ENCODE peak calls at places on chromosome 16, in six cellular contexts. Y is mammary epithelial cell, M is K562, F is fibroblast of lung, X is H1, J is HCT116. D is an unnamed sample.

GRCh38 chr16:49756971-49757743 is 98.8 kb downstream of the ZNF423 start:
- DNase-seq in F (no peak), X (no peak), M (no peak), Y (no peak), J (no peak), D (no peak)

GRCh38 chr16:17831330-17831729 is 360.6 kb upstream of the XYLT1 start:
- DNase-seq in F (no peak), M (no peak), Y (no peak), J (no peak), X (no peak), D (no peak)

GRCh38 chr16:46974352-46974751 is 878 bp upstream of the DNAJA2 start:
- DNase-seq in J (no peak), F (peak), M (peak), X (no peak), Y (no peak), D (no peak)

GRCh38 chr16:86026136-86026905 is 127.4 kb downstream of the IRF8 start:
- DNase-seq in Y (no peak), F (no peak), J (no peak), M (no peak), X (no peak), D (no peak)

GRCh38 chr16:17784073-17784472 is 313.3 kb upstream of the XYLT1 start:
- DNase-seq in M (peak), F (peak), X (no peak), Y (peak), J (no peak), D (no peak)

GRCh38 chr16:17358846-17359245 is 111.9 kb downstream of the XYLT1 start:
- DNase-seq in X (no peak), F (no peak), Y (no peak), J (no peak), M (no peak), D (no peak)

GRCh38 chr16:29315916-29316517 is 90.5 kb downstream of the NPIPB11 start:
- DNase-seq in Y (no peak), M (peak), F (no peak), J (no peak), X (no peak), D (no peak)

GRCh38 chr16:88569614-88569984 is 604 bp upstream of the ZC3H18 start:
- DNase-seq in J (no peak), Y (no peak), F (no peak), M (peak), X (no peak), D (no peak)

GRCh38 chr16:20884240-20884556 is 16.0 kb downstream of the DCUN1D3 start:
- DNase-seq in J (no peak), Y (no peak), X (no peak), M (no peak), F (peak), D (no peak)

GRCh38 chr16:87723224-87723619 is 42.6 kb downstream of the KLHDC4 start:
- DNase-seq in X (no peak), F (peak), M (peak), Y (peak), J (no peak), D (no peak)

DNA sequence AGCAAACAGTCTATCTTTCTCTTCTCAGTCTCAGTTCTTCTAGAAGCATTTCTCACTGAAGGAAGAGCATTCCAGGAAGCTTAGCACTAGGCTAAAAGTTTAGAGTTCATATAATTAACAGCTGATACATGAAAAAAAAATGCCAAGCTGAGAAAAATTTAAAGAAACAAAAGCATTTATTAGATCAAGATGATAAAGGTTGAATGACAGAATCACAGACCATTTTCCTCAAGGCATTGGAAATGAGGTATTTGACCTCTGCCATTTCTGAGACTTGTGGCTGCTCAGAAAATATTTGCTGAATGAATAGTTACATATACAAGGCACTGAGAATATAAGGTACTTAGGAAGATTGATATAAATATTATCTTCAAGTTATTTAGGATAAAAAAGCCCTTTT is 901.6 kb upstream of the GOT2 start:
- DNase-seq in X (no peak), J (no peak), M (no peak), F (no peak), Y (peak), D (no peak)
- H3K9ac ChIP-seq in X (no peak), J (no peak), M (no peak), F (no peak), Y (no peak), D (no peak)

GRCh38 chr16:10080031-10080772 is 102.0 kb downstream of the GRIN2A start:
- DNase-seq in F (no peak), X (no peak), J (peak), M (peak), Y (peak), D (peak)
- TF ChIP-seq EZH2 in F (no peak), X (no peak), J (no peak), M (no peak), Y (no peak), D (no peak)

DNA sequence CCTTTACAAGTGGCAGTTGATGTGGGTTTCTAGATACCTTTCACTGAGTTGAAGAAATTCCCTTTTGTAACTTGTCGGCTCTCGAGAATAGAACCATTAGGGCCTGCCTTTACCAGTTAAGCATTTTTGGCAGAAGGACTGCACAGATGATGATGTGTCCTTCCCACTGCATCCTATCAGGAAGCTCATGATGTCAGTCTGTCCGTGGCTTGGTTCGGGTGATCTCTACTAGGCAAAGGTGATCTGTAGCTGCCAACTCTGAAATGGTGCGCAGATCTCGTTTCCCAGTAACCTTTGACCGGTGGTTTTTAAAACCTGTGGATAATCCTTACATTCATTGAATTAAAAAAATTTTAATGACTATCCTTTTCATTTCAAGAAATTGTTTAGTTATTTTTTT is 49.7 kb downstream of the ZNRF1 start:
- DNase-seq in J (no peak), M (no peak), F (no peak), Y (no peak), X (no peak), D (no peak)
- H3K27ac ChIP-seq in J (no peak), M (peak), F (no peak), Y (no peak), X (no peak), D (no peak)

DNA sequence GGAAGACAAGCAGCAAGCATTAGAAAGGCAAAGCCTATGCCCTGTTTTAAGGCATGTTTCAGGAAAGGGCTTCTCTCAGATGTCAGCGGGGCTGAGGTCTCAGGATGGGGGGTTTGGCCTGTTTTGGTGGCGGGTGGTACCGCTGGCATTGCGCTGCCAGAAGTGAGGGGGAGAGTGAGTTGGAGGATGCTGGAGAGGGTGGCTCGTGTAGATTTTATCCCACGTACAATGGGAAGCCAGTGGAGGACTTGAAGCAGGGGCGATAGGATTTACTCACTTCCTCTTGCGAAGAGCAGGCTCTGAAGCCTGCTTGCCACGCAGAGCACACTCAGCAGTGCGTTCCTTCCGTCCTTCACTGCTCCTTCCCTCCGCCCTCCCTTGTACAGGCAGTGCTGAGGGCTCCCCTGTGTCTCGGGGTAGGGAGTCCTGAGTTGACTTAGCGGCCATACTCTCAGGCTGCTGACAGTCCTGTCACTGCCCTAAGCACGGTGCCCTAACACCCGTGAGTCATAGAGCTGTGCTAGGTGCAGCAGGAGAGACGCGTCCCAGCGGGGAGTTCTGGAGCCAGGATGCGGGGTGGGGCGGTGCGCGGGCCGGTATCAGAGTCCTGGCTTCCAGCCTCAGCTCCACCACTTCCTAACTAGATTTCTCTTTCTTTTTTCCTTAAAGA is 113.1 kb downstream of the SNX29 start:
- DNase-seq in Y (no peak), F (peak), M (peak), X (no peak), J (peak), D (no peak)
- H3K9ac ChIP-seq in Y (no peak), F (no peak), M (peak), X (no peak), J (no peak), D (peak)

GRCh38 chr16:55656695-55657092 is 906 bp downstream of the SLC6A2 start:
- DNase-seq in X (peak), Y (no peak), J (no peak), F (no peak), M (no peak), D (no peak)
- TF ChIP-seq EZH2 in X (peak), Y (no peak), J (no peak), F (no peak), M (no peak), D (peak)

DNA sequence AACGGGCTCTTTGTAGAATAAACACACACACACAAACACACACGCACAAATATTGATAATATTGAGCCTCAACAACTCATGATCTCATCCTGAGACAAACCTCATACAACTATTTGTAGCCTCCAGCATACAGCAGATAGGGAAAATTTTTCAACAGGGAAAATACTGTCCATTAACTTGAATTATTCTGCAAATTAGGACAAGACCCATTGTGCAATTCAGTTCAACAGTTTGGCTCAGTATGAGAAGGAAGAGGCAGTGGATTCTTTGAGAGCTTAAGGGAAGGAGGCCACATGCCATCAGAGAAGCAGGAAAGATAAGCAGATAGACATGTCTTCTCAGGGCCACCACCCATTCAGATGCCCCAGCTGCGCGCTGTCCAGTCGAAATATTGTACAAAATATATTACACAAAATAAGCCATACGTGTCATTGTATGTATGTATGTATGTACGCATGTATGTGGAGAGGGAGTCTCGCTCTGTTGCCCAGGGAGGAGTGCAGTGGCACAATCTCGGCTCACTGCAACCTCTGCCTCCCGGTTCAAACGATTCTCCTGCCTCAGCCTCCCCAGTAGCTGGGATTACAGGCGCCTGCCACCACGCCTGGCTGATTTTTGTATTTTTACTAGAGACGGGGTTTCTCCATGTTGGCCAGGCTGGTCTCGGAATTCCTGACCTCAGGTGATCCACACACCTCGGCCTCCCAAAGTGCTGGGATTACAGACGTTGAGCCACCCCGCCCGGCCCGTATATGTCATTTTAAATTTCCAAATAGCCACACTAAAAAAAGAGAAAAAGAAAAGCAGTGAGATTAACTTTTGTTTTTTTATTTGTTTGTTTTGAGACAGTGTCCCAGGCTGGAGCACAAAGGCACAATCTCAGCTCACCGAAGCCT is 1.8 kb downstream of the ZC3H7A start:
- DNase-seq in J (no peak), Y (no peak), X (no peak), M (no peak), F (peak), D (no peak)
- H3K27ac ChIP-seq in J (no peak), Y (peak), X (no peak), M (peak), F (no peak), D (peak)

GRCh38 chr16:27432600-27432957 is 30.6 kb downstream of the IL21R start:
- DNase-seq in J (no peak), F (peak), M (no peak), Y (peak), X (no peak), D (peak)
- H3K9ac ChIP-seq in J (no peak), F (no peak), M (no peak), Y (no peak), X (no peak), D (peak)

D was measured in keratinocyte.